ENCODE peak calls at places on chromosomes 11 and 22, in six cellular contexts. One of them, this sample, is unnamed. For H3K4me1, the result is how much of the 10 kb centered on the place peaks cover.

GRCh38 chr22:33354928-33355327 is 296.7 kb upstream of the SYN3 start:
- DNase-seq in uterus: no peak
- DNase-seq in aorta: no peak
- DNase-seq in A549: no peak
- DNase-seq in right atrium auricular region: no peak
- DNase-seq in right cardiac atrium: no peak
- DNase-seq in this sample: no peak

GRCh38 chr22:49962751-49963646 is 2.4 kb downstream of the PIM3 start:
- DNase-seq in uterus: peak
- DNase-seq in aorta: peak
- DNase-seq in A549: no peak
- DNase-seq in right atrium auricular region: no peak
- DNase-seq in right cardiac atrium: peak
- DNase-seq in this sample: peak

GRCh38 chr22:26323013-26323412 is 106.0 kb upstream of the ASPHD2 start:
- DNase-seq in uterus: no peak
- DNase-seq in aorta: no peak
- DNase-seq in A549: no peak
- DNase-seq in right atrium auricular region: no peak
- DNase-seq in right cardiac atrium: no peak
- DNase-seq in this sample: no peak

GRCh38 chr11:26134481-26135355 is 197.2 kb upstream of the ANO3 start:
- DNase-seq in uterus: no peak
- DNase-seq in aorta: no peak
- DNase-seq in A549: no peak
- DNase-seq in right atrium auricular region: no peak
- DNase-seq in right cardiac atrium: no peak
- DNase-seq in this sample: no peak

GRCh38 chr11:107040447-107041444 is 22.5 kb upstream of the GUCY1A2 start:
- DNase-seq in uterus: no peak
- DNase-seq in aorta: no peak
- DNase-seq in A549: no peak
- DNase-seq in right atrium auricular region: no peak
- DNase-seq in right cardiac atrium: no peak
- DNase-seq in this sample: no peak

GRCh38 chr11:4038973-4039372 is 55.6 kb upstream of the RRM1 start:
- DNase-seq in uterus: no peak
- DNase-seq in aorta: no peak
- DNase-seq in A549: no peak
- DNase-seq in right atrium auricular region: no peak
- DNase-seq in right cardiac atrium: no peak
- DNase-seq in this sample: no peak

GRCh38 chr11:117916956-117917355 is 12.2 kb downstream of the TMPRSS13 start:
- DNase-seq in uterus: peak
- DNase-seq in aorta: no peak
- DNase-seq in A549: no peak
- DNase-seq in right atrium auricular region: no peak
- DNase-seq in right cardiac atrium: no peak
- DNase-seq in this sample: no peak

GRCh38 chr22:43006753-43007152 is 8.2 kb downstream of the PACSIN2 start:
- DNase-seq in uterus: no peak
- DNase-seq in aorta: no peak
- DNase-seq in A549: no peak
- DNase-seq in right atrium auricular region: no peak
- DNase-seq in right cardiac atrium: no peak
- DNase-seq in this sample: peak

GRCh38 chr11:69892986-69893555 is 73.9 kb upstream of the FGF3 start:
- DNase-seq in uterus: no peak
- DNase-seq in aorta: peak
- DNase-seq in A549: no peak
- DNase-seq in right atrium auricular region: no peak
- DNase-seq in right cardiac atrium: no peak
- DNase-seq in this sample: no peak

GRCh38 chr11:64545605-64546004 is 45.4 kb upstream of the SLC22A12 start:
- DNase-seq in uterus: no peak
- DNase-seq in aorta: peak
- DNase-seq in A549: peak
- DNase-seq in right atrium auricular region: no peak
- DNase-seq in right cardiac atrium: no peak
- DNase-seq in this sample: peak

GRCh38 chr22:43228330-43228729 is 41.4 kb upstream of the TTLL12 start:
- DNase-seq in uterus: no peak
- DNase-seq in aorta: no peak
- DNase-seq in A549: peak
- DNase-seq in right atrium auricular region: no peak
- DNase-seq in right cardiac atrium: no peak
- DNase-seq in this sample: no peak

GRCh38 chr11:126754850-126755426 is 245.6 kb downstream of the KIRREL3 start:
- DNase-seq in uterus: no peak
- DNase-seq in aorta: no peak
- DNase-seq in A549: no peak
- DNase-seq in right atrium auricular region: no peak
- DNase-seq in right cardiac atrium: no peak
- DNase-seq in this sample: no peak

GRCh38 chr11:72013765-72014711 is 15.3 kb downstream of the IL18BP start:
- DNase-seq in uterus: no peak
- DNase-seq in aorta: no peak
- DNase-seq in A549: no peak
- DNase-seq in right atrium auricular region: no peak
- DNase-seq in right cardiac atrium: no peak
- DNase-seq in this sample: peak

GRCh38 chr11:102472127-102472526 is 19.6 kb upstream of the TMEM123 start:
- DNase-seq in uterus: no peak
- DNase-seq in aorta: no peak
- DNase-seq in A549: no peak
- DNase-seq in right atrium auricular region: no peak
- DNase-seq in right cardiac atrium: no peak
- DNase-seq in this sample: no peak

GRCh38 chr11:101974771-101975170 is 58.4 kb upstream of the ANGPTL5 start:
- DNase-seq in uterus: no peak
- DNase-seq in aorta: no peak
- DNase-seq in A549: no peak
- DNase-seq in right atrium auricular region: no peak
- DNase-seq in right cardiac atrium: no peak
- DNase-seq in this sample: no peak

GRCh38 chr11:92322225-92322624 is 97.6 kb downstream of the FAT3 start:
- DNase-seq in uterus: no peak
- DNase-seq in aorta: no peak
- DNase-seq in A549: no peak
- DNase-seq in right atrium auricular region: no peak
- DNase-seq in right cardiac atrium: no peak
- DNase-seq in this sample: no peak

GRCh38 chr11:2536440-2536989 is 91.7 kb downstream of the KCNQ1 start:
- DNase-seq in uterus: no peak
- DNase-seq in aorta: peak
- DNase-seq in A549: no peak
- DNase-seq in right atrium auricular region: no peak
- DNase-seq in right cardiac atrium: peak
- DNase-seq in this sample: peak

GRCh38 chr11:36167729-36168128 is 121.5 kb downstream of the COMMD9 start:
- DNase-seq in uterus: no peak
- DNase-seq in aorta: no peak
- DNase-seq in A549: no peak
- DNase-seq in right atrium auricular region: no peak
- DNase-seq in right cardiac atrium: no peak
- DNase-seq in this sample: no peak
- H3K27ac ChIP-seq in uterus: no peak
- H3K27ac ChIP-seq in aorta: no peak
- H3K27ac ChIP-seq in A549: no peak
- H3K27ac ChIP-seq in right atrium auricular region: no peak
- H3K27ac ChIP-seq in right cardiac atrium: no peak
- H3K27ac ChIP-seq in this sample: no peak

GRCh38 chr11:944711-945470 is 19.2 kb downstream of the AP2A2 start:
- DNase-seq in uterus: no peak
- DNase-seq in aorta: no peak
- DNase-seq in A549: no peak
- DNase-seq in right atrium auricular region: no peak
- DNase-seq in right cardiac atrium: no peak
- DNase-seq in this sample: peak

GRCh38 chr11:936199-936598 is 10.5 kb downstream of the AP2A2 start:
- DNase-seq in uterus: no peak
- DNase-seq in aorta: no peak
- DNase-seq in A549: no peak
- DNase-seq in right atrium auricular region: no peak
- DNase-seq in right cardiac atrium: no peak
- DNase-seq in this sample: no peak

GRCh38 chr11:942853-943252 is 17.2 kb downstream of the AP2A2 start:
- DNase-seq in uterus: no peak
- DNase-seq in aorta: peak
- DNase-seq in A549: no peak
- DNase-seq in right atrium auricular region: no peak
- DNase-seq in right cardiac atrium: no peak
- DNase-seq in this sample: peak

GRCh38 chr11:937853-938261 is 12.2 kb downstream of the AP2A2 start:
- DNase-seq in uterus: no peak
- DNase-seq in aorta: peak
- DNase-seq in A549: no peak
- DNase-seq in right atrium auricular region: no peak
- DNase-seq in right cardiac atrium: no peak
- DNase-seq in this sample: no peak

GRCh38 chr11:940496-941135 is 14.9 kb downstream of the AP2A2 start:
- DNase-seq in uterus: no peak
- DNase-seq in aorta: no peak
- DNase-seq in A549: no peak
- DNase-seq in right atrium auricular region: no peak
- DNase-seq in right cardiac atrium: no peak
- DNase-seq in this sample: no peak
- H3K4me1 ChIP-seq in uterus: under half
- H3K4me1 ChIP-seq in aorta: under half
- H3K4me1 ChIP-seq in A549: half or more
- H3K4me1 ChIP-seq in right atrium auricular region: under half
- H3K4me1 ChIP-seq in right cardiac atrium: under half
- H3K4me1 ChIP-seq in this sample: under half

GRCh38 chr11:61068581-61068980 is 33.7 kb upstream of the CD5 start:
- DNase-seq in uterus: no peak
- DNase-seq in aorta: no peak
- DNase-seq in A549: no peak
- DNase-seq in right atrium auricular region: no peak
- DNase-seq in right cardiac atrium: no peak
- DNase-seq in this sample: no peak

GRCh38 chr11:61069427-61069826 is 32.9 kb upstream of the CD5 start:
- DNase-seq in uterus: no peak
- DNase-seq in aorta: no peak
- DNase-seq in A549: no peak
- DNase-seq in right atrium auricular region: no peak
- DNase-seq in right cardiac atrium: no peak
- DNase-seq in this sample: no peak

GRCh38 chr11:61071880-61072279 is 30.4 kb upstream of the CD5 start:
- DNase-seq in uterus: peak
- DNase-seq in aorta: no peak
- DNase-seq in A549: no peak
- DNase-seq in right atrium auricular region: no peak
- DNase-seq in right cardiac atrium: no peak
- DNase-seq in this sample: no peak

GRCh38 chr11:61072316-61073109 is 29.8 kb upstream of the CD5 start:
- DNase-seq in uterus: no peak
- DNase-seq in aorta: no peak
- DNase-seq in A549: no peak
- DNase-seq in right atrium auricular region: no peak
- DNase-seq in right cardiac atrium: no peak
- DNase-seq in this sample: no peak

GRCh38 chr11:61071208-61071681 is 31.0 kb upstream of the CD5 start:
- DNase-seq in uterus: no peak
- DNase-seq in aorta: no peak
- DNase-seq in A549: no peak
- DNase-seq in right atrium auricular region: no peak
- DNase-seq in right cardiac atrium: no peak
- DNase-seq in this sample: no peak
- H3K4me3 ChIP-seq in uterus: no peak
- H3K4me3 ChIP-seq in aorta: no peak
- H3K4me3 ChIP-seq in A549: no peak
- H3K4me3 ChIP-seq in right atrium auricular region: no peak
- H3K4me3 ChIP-seq in right cardiac atrium: no peak
- H3K4me3 ChIP-seq in this sample: no peak

DNA sequence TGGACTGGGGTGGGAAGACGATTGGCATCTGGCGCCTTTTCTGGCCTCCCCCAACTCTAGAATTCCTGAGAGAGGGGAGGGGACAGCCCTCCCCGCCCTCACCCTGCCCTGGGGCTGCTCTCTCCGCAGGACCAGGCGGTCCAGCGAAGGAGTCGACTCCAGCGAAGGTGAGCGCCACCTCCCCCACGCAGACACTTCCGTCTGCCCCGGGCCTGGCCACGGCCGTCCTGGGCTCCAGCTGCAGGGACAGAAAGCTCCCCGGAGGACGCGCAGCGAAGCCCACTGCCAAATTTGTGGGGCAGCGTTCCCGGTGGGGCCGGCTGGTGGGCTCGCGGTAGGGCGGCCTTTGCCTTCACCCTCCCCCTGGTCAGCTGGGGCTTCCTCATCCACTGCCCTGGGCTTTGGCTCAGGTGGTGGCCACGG is 670 bp downstream of the SSH3 start:
- DNase-seq in uterus: peak
- DNase-seq in aorta: no peak
- DNase-seq in A549: no peak
- DNase-seq in right atrium auricular region: no peak
- DNase-seq in right cardiac atrium: peak
- DNase-seq in this sample: peak
- H3K27ac ChIP-seq in uterus: peak
- H3K27ac ChIP-seq in aorta: peak
- H3K27ac ChIP-seq in A549: peak
- H3K27ac ChIP-seq in right atrium auricular region: peak
- H3K27ac ChIP-seq in right cardiac atrium: no peak
- H3K27ac ChIP-seq in this sample: no peak

This sample was measured in osteoblast.